ENCODE peak calls at places on chromosomes 7 and 10, in ten cellular contexts. One of them, this sample, is unnamed.

GRCh38 chr7:2641406-2642393 is 9.9 kb downstream of the TTYH3 start:
- DNase-seq in activated CD8-positive, alpha-beta memory T cell treated with anti-CD3 and anti-CD28 coated beads, Interleukin-2, amount 50 U/mL, for 48 hours: no peak
- DNase-seq in HT1080: peak; percentile 29
- DNase-seq in AG09319: peak; percentile 91
- DNase-seq in stimulated activated CD4-positive, alpha-beta T cell treated with anti-CD3 and anti-CD28 coated beads, Interleukin-1b, Interleukin-23, amount 100 ng/mL, for 48 hours: no peak
- DNase-seq in AG10803: peak; percentile 99
- DNase-seq in activated effector memory CD4-positive, alpha-beta T cell treated with anti-CD3 and anti-CD28 coated beads, Interleukin-2, amount 50 U/mL, for 16 hours: no peak
- DNase-seq in NCI-H146: no peak
- DNase-seq in NT2/D1: peak; percentile 84
- DNase-seq in activated naive CD8-positive, alpha-beta T cell treated with anti-CD3 and anti-CD28 coated beads, Interleukin-2, amount 50 U/mL, for 24 hours: peak; percentile 40
- DNase-seq in this sample: peak; percentile 87

GRCh38 chr7:42134276-42134871 is 102.6 kb downstream of the GLI3 start:
- DNase-seq in activated CD8-positive, alpha-beta memory T cell treated with anti-CD3 and anti-CD28 coated beads, Interleukin-2, amount 50 U/mL, for 48 hours: no peak
- DNase-seq in HT1080: no peak
- DNase-seq in AG09319: no peak
- DNase-seq in stimulated activated CD4-positive, alpha-beta T cell treated with anti-CD3 and anti-CD28 coated beads, Interleukin-1b, Interleukin-23, amount 100 ng/mL, for 48 hours: no peak
- DNase-seq in AG10803: no peak
- DNase-seq in activated effector memory CD4-positive, alpha-beta T cell treated with anti-CD3 and anti-CD28 coated beads, Interleukin-2, amount 50 U/mL, for 16 hours: no peak
- DNase-seq in NCI-H146: no peak
- DNase-seq in NT2/D1: no peak
- DNase-seq in activated naive CD8-positive, alpha-beta T cell treated with anti-CD3 and anti-CD28 coated beads, Interleukin-2, amount 50 U/mL, for 24 hours: no peak
- DNase-seq in this sample: no peak

GRCh38 chr10:47047577-47048532 is 136.6 kb downstream of the PTPN20 start:
- DNase-seq in activated CD8-positive, alpha-beta memory T cell treated with anti-CD3 and anti-CD28 coated beads, Interleukin-2, amount 50 U/mL, for 48 hours: peak; percentile 96
- DNase-seq in HT1080: peak; percentile 61
- DNase-seq in AG09319: no peak
- DNase-seq in stimulated activated CD4-positive, alpha-beta T cell treated with anti-CD3 and anti-CD28 coated beads, Interleukin-1b, Interleukin-23, amount 100 ng/mL, for 48 hours: peak; percentile 83
- DNase-seq in AG10803: peak; percentile 70
- DNase-seq in activated effector memory CD4-positive, alpha-beta T cell treated with anti-CD3 and anti-CD28 coated beads, Interleukin-2, amount 50 U/mL, for 16 hours: peak; percentile 92
- DNase-seq in NCI-H146: peak; percentile 6
- DNase-seq in NT2/D1: peak; percentile 38
- DNase-seq in activated naive CD8-positive, alpha-beta T cell treated with anti-CD3 and anti-CD28 coated beads, Interleukin-2, amount 50 U/mL, for 24 hours: peak; percentile 85
- DNase-seq in this sample: no peak

GRCh38 chr7:72080349-72080766 is 331.8 kb downstream of the CALN1 start:
- DNase-seq in activated CD8-positive, alpha-beta memory T cell treated with anti-CD3 and anti-CD28 coated beads, Interleukin-2, amount 50 U/mL, for 48 hours: no peak
- DNase-seq in HT1080: no peak
- DNase-seq in AG09319: no peak
- DNase-seq in stimulated activated CD4-positive, alpha-beta T cell treated with anti-CD3 and anti-CD28 coated beads, Interleukin-1b, Interleukin-23, amount 100 ng/mL, for 48 hours: no peak
- DNase-seq in AG10803: no peak
- DNase-seq in activated effector memory CD4-positive, alpha-beta T cell treated with anti-CD3 and anti-CD28 coated beads, Interleukin-2, amount 50 U/mL, for 16 hours: no peak
- DNase-seq in NCI-H146: no peak
- DNase-seq in NT2/D1: no peak
- DNase-seq in activated naive CD8-positive, alpha-beta T cell treated with anti-CD3 and anti-CD28 coated beads, Interleukin-2, amount 50 U/mL, for 24 hours: no peak
- DNase-seq in this sample: no peak

GRCh38 chr10:10629512-10629911 is 388.2 kb upstream of the CELF2 start:
- DNase-seq in activated CD8-positive, alpha-beta memory T cell treated with anti-CD3 and anti-CD28 coated beads, Interleukin-2, amount 50 U/mL, for 48 hours: no peak
- DNase-seq in HT1080: no peak
- DNase-seq in AG09319: no peak
- DNase-seq in stimulated activated CD4-positive, alpha-beta T cell treated with anti-CD3 and anti-CD28 coated beads, Interleukin-1b, Interleukin-23, amount 100 ng/mL, for 48 hours: no peak
- DNase-seq in AG10803: no peak
- DNase-seq in activated effector memory CD4-positive, alpha-beta T cell treated with anti-CD3 and anti-CD28 coated beads, Interleukin-2, amount 50 U/mL, for 16 hours: no peak
- DNase-seq in NCI-H146: no peak
- DNase-seq in NT2/D1: no peak
- DNase-seq in activated naive CD8-positive, alpha-beta T cell treated with anti-CD3 and anti-CD28 coated beads, Interleukin-2, amount 50 U/mL, for 24 hours: no peak
- DNase-seq in this sample: no peak

GRCh38 chr10:25493122-25493893 is 318.5 kb downstream of the GPR158 start:
- DNase-seq in activated CD8-positive, alpha-beta memory T cell treated with anti-CD3 and anti-CD28 coated beads, Interleukin-2, amount 50 U/mL, for 48 hours: no peak
- DNase-seq in HT1080: peak; percentile 96
- DNase-seq in AG09319: no peak
- DNase-seq in stimulated activated CD4-positive, alpha-beta T cell treated with anti-CD3 and anti-CD28 coated beads, Interleukin-1b, Interleukin-23, amount 100 ng/mL, for 48 hours: no peak
- DNase-seq in AG10803: no peak
- DNase-seq in activated effector memory CD4-positive, alpha-beta T cell treated with anti-CD3 and anti-CD28 coated beads, Interleukin-2, amount 50 U/mL, for 16 hours: no peak
- DNase-seq in NCI-H146: peak; percentile 82
- DNase-seq in NT2/D1: peak; percentile 95
- DNase-seq in activated naive CD8-positive, alpha-beta T cell treated with anti-CD3 and anti-CD28 coated beads, Interleukin-2, amount 50 U/mL, for 24 hours: no peak
- DNase-seq in this sample: peak; percentile 48

GRCh38 chr7:108455833-108456677 is at the start of gene NRCAM:
- DNase-seq in activated CD8-positive, alpha-beta memory T cell treated with anti-CD3 and anti-CD28 coated beads, Interleukin-2, amount 50 U/mL, for 48 hours: peak; percentile 75
- DNase-seq in HT1080: peak; percentile 55
- DNase-seq in AG09319: no peak
- DNase-seq in stimulated activated CD4-positive, alpha-beta T cell treated with anti-CD3 and anti-CD28 coated beads, Interleukin-1b, Interleukin-23, amount 100 ng/mL, for 48 hours: peak; percentile 16
- DNase-seq in AG10803: peak; percentile 17
- DNase-seq in activated effector memory CD4-positive, alpha-beta T cell treated with anti-CD3 and anti-CD28 coated beads, Interleukin-2, amount 50 U/mL, for 16 hours: no peak
- DNase-seq in NCI-H146: peak; percentile 97
- DNase-seq in NT2/D1: peak; percentile 77
- DNase-seq in activated naive CD8-positive, alpha-beta T cell treated with anti-CD3 and anti-CD28 coated beads, Interleukin-2, amount 50 U/mL, for 24 hours: peak; percentile 58
- DNase-seq in this sample: no peak

GRCh38 chr7:154852205-154852604 is 150.7 kb downstream of the PAXIP1 start:
- DNase-seq in activated CD8-positive, alpha-beta memory T cell treated with anti-CD3 and anti-CD28 coated beads, Interleukin-2, amount 50 U/mL, for 48 hours: no peak
- DNase-seq in HT1080: no peak
- DNase-seq in AG09319: no peak
- DNase-seq in stimulated activated CD4-positive, alpha-beta T cell treated with anti-CD3 and anti-CD28 coated beads, Interleukin-1b, Interleukin-23, amount 100 ng/mL, for 48 hours: no peak
- DNase-seq in AG10803: no peak
- DNase-seq in activated effector memory CD4-positive, alpha-beta T cell treated with anti-CD3 and anti-CD28 coated beads, Interleukin-2, amount 50 U/mL, for 16 hours: no peak
- DNase-seq in NCI-H146: no peak
- DNase-seq in NT2/D1: no peak
- DNase-seq in activated naive CD8-positive, alpha-beta T cell treated with anti-CD3 and anti-CD28 coated beads, Interleukin-2, amount 50 U/mL, for 24 hours: no peak
- DNase-seq in this sample: no peak

GRCh38 chr7:50954716-50955115 is 172.0 kb upstream of the GRB10 start:
- DNase-seq in activated CD8-positive, alpha-beta memory T cell treated with anti-CD3 and anti-CD28 coated beads, Interleukin-2, amount 50 U/mL, for 48 hours: no peak
- DNase-seq in HT1080: no peak
- DNase-seq in AG09319: no peak
- DNase-seq in stimulated activated CD4-positive, alpha-beta T cell treated with anti-CD3 and anti-CD28 coated beads, Interleukin-1b, Interleukin-23, amount 100 ng/mL, for 48 hours: no peak
- DNase-seq in AG10803: no peak
- DNase-seq in activated effector memory CD4-positive, alpha-beta T cell treated with anti-CD3 and anti-CD28 coated beads, Interleukin-2, amount 50 U/mL, for 16 hours: no peak
- DNase-seq in NCI-H146: no peak
- DNase-seq in NT2/D1: no peak
- DNase-seq in activated naive CD8-positive, alpha-beta T cell treated with anti-CD3 and anti-CD28 coated beads, Interleukin-2, amount 50 U/mL, for 24 hours: no peak
- DNase-seq in this sample: no peak

GRCh38 chr10:62589689-62590088 is 214.8 kb upstream of the ADO start:
- DNase-seq in activated CD8-positive, alpha-beta memory T cell treated with anti-CD3 and anti-CD28 coated beads, Interleukin-2, amount 50 U/mL, for 48 hours: no peak
- DNase-seq in HT1080: peak; percentile 24
- DNase-seq in AG09319: no peak
- DNase-seq in stimulated activated CD4-positive, alpha-beta T cell treated with anti-CD3 and anti-CD28 coated beads, Interleukin-1b, Interleukin-23, amount 100 ng/mL, for 48 hours: no peak
- DNase-seq in AG10803: peak; percentile 27
- DNase-seq in activated effector memory CD4-positive, alpha-beta T cell treated with anti-CD3 and anti-CD28 coated beads, Interleukin-2, amount 50 U/mL, for 16 hours: no peak
- DNase-seq in NCI-H146: no peak
- DNase-seq in NT2/D1: no peak
- DNase-seq in activated naive CD8-positive, alpha-beta T cell treated with anti-CD3 and anti-CD28 coated beads, Interleukin-2, amount 50 U/mL, for 24 hours: no peak
- DNase-seq in this sample: no peak

GRCh38 chr10:113585949-113586348 is 33.1 kb downstream of the HABP2 start:
- DNase-seq in activated CD8-positive, alpha-beta memory T cell treated with anti-CD3 and anti-CD28 coated beads, Interleukin-2, amount 50 U/mL, for 48 hours: no peak
- DNase-seq in HT1080: no peak
- DNase-seq in AG09319: no peak
- DNase-seq in stimulated activated CD4-positive, alpha-beta T cell treated with anti-CD3 and anti-CD28 coated beads, Interleukin-1b, Interleukin-23, amount 100 ng/mL, for 48 hours: no peak
- DNase-seq in AG10803: no peak
- DNase-seq in activated effector memory CD4-positive, alpha-beta T cell treated with anti-CD3 and anti-CD28 coated beads, Interleukin-2, amount 50 U/mL, for 16 hours: no peak
- DNase-seq in NCI-H146: no peak
- DNase-seq in NT2/D1: no peak
- DNase-seq in activated naive CD8-positive, alpha-beta T cell treated with anti-CD3 and anti-CD28 coated beads, Interleukin-2, amount 50 U/mL, for 24 hours: no peak
- DNase-seq in this sample: no peak

GRCh38 chr7:111459757-111460280 is 102.5 kb downstream of the IMMP2L start:
- DNase-seq in activated CD8-positive, alpha-beta memory T cell treated with anti-CD3 and anti-CD28 coated beads, Interleukin-2, amount 50 U/mL, for 48 hours: no peak
- DNase-seq in HT1080: no peak
- DNase-seq in AG09319: no peak
- DNase-seq in stimulated activated CD4-positive, alpha-beta T cell treated with anti-CD3 and anti-CD28 coated beads, Interleukin-1b, Interleukin-23, amount 100 ng/mL, for 48 hours: no peak
- DNase-seq in AG10803: peak; percentile 22
- DNase-seq in activated effector memory CD4-positive, alpha-beta T cell treated with anti-CD3 and anti-CD28 coated beads, Interleukin-2, amount 50 U/mL, for 16 hours: no peak
- DNase-seq in NCI-H146: no peak
- DNase-seq in NT2/D1: no peak
- DNase-seq in activated naive CD8-positive, alpha-beta T cell treated with anti-CD3 and anti-CD28 coated beads, Interleukin-2, amount 50 U/mL, for 24 hours: no peak
- DNase-seq in this sample: no peak

GRCh38 chr7:85285502-85285901 is 98.6 kb upstream of the SEMA3D start:
- DNase-seq in activated CD8-positive, alpha-beta memory T cell treated with anti-CD3 and anti-CD28 coated beads, Interleukin-2, amount 50 U/mL, for 48 hours: no peak
- DNase-seq in HT1080: no peak
- DNase-seq in AG09319: no peak
- DNase-seq in stimulated activated CD4-positive, alpha-beta T cell treated with anti-CD3 and anti-CD28 coated beads, Interleukin-1b, Interleukin-23, amount 100 ng/mL, for 48 hours: no peak
- DNase-seq in AG10803: no peak
- DNase-seq in activated effector memory CD4-positive, alpha-beta T cell treated with anti-CD3 and anti-CD28 coated beads, Interleukin-2, amount 50 U/mL, for 16 hours: no peak
- DNase-seq in NCI-H146: peak; percentile 81
- DNase-seq in NT2/D1: no peak
- DNase-seq in activated naive CD8-positive, alpha-beta T cell treated with anti-CD3 and anti-CD28 coated beads, Interleukin-2, amount 50 U/mL, for 24 hours: no peak
- DNase-seq in this sample: no peak

GRCh38 chr10:72637398-72637857 is 11.5 kb upstream of the MICU1 start:
- DNase-seq in activated CD8-positive, alpha-beta memory T cell treated with anti-CD3 and anti-CD28 coated beads, Interleukin-2, amount 50 U/mL, for 48 hours: peak; percentile 57
- DNase-seq in HT1080: peak; percentile 82
- DNase-seq in AG09319: no peak
- DNase-seq in stimulated activated CD4-positive, alpha-beta T cell treated with anti-CD3 and anti-CD28 coated beads, Interleukin-1b, Interleukin-23, amount 100 ng/mL, for 48 hours: peak; percentile 57
- DNase-seq in AG10803: peak; percentile 80
- DNase-seq in activated effector memory CD4-positive, alpha-beta T cell treated with anti-CD3 and anti-CD28 coated beads, Interleukin-2, amount 50 U/mL, for 16 hours: no peak
- DNase-seq in NCI-H146: no peak
- DNase-seq in NT2/D1: no peak
- DNase-seq in activated naive CD8-positive, alpha-beta T cell treated with anti-CD3 and anti-CD28 coated beads, Interleukin-2, amount 50 U/mL, for 24 hours: peak; percentile 17
- DNase-seq in this sample: no peak

GRCh38 chr7:82605247-82605864 is 161.8 kb upstream of the CACNA2D1 start:
- DNase-seq in activated CD8-positive, alpha-beta memory T cell treated with anti-CD3 and anti-CD28 coated beads, Interleukin-2, amount 50 U/mL, for 48 hours: no peak
- DNase-seq in HT1080: peak; percentile 25
- DNase-seq in AG09319: no peak
- DNase-seq in stimulated activated CD4-positive, alpha-beta T cell treated with anti-CD3 and anti-CD28 coated beads, Interleukin-1b, Interleukin-23, amount 100 ng/mL, for 48 hours: no peak
- DNase-seq in AG10803: peak; percentile 40
- DNase-seq in activated effector memory CD4-positive, alpha-beta T cell treated with anti-CD3 and anti-CD28 coated beads, Interleukin-2, amount 50 U/mL, for 16 hours: no peak
- DNase-seq in NCI-H146: peak; percentile 54
- DNase-seq in NT2/D1: peak; percentile 38
- DNase-seq in activated naive CD8-positive, alpha-beta T cell treated with anti-CD3 and anti-CD28 coated beads, Interleukin-2, amount 50 U/mL, for 24 hours: peak; percentile 5
- DNase-seq in this sample: no peak

GRCh38 chr7:7682856-7683255 is 35.6 kb downstream of the RPA3 start:
- DNase-seq in activated CD8-positive, alpha-beta memory T cell treated with anti-CD3 and anti-CD28 coated beads, Interleukin-2, amount 50 U/mL, for 48 hours: no peak
- DNase-seq in HT1080: no peak
- DNase-seq in AG09319: no peak
- DNase-seq in stimulated activated CD4-positive, alpha-beta T cell treated with anti-CD3 and anti-CD28 coated beads, Interleukin-1b, Interleukin-23, amount 100 ng/mL, for 48 hours: no peak
- DNase-seq in AG10803: no peak
- DNase-seq in activated effector memory CD4-positive, alpha-beta T cell treated with anti-CD3 and anti-CD28 coated beads, Interleukin-2, amount 50 U/mL, for 16 hours: no peak
- DNase-seq in NCI-H146: no peak
- DNase-seq in NT2/D1: no peak
- DNase-seq in activated naive CD8-positive, alpha-beta T cell treated with anti-CD3 and anti-CD28 coated beads, Interleukin-2, amount 50 U/mL, for 24 hours: no peak
- DNase-seq in this sample: no peak

GRCh38 chr10:70357447-70358035 is 24.9 kb downstream of the LRRC20 start:
- DNase-seq in activated CD8-positive, alpha-beta memory T cell treated with anti-CD3 and anti-CD28 coated beads, Interleukin-2, amount 50 U/mL, for 48 hours: no peak
- DNase-seq in HT1080: no peak
- DNase-seq in AG09319: no peak
- DNase-seq in stimulated activated CD4-positive, alpha-beta T cell treated with anti-CD3 and anti-CD28 coated beads, Interleukin-1b, Interleukin-23, amount 100 ng/mL, for 48 hours: no peak
- DNase-seq in AG10803: peak; percentile 12
- DNase-seq in activated effector memory CD4-positive, alpha-beta T cell treated with anti-CD3 and anti-CD28 coated beads, Interleukin-2, amount 50 U/mL, for 16 hours: no peak
- DNase-seq in NCI-H146: no peak
- DNase-seq in NT2/D1: no peak
- DNase-seq in activated naive CD8-positive, alpha-beta T cell treated with anti-CD3 and anti-CD28 coated beads, Interleukin-2, amount 50 U/mL, for 24 hours: no peak
- DNase-seq in this sample: no peak

GRCh38 chr10:21954690-21955089 is 48.8 kb downstream of the DNAJC1 start:
- DNase-seq in activated CD8-positive, alpha-beta memory T cell treated with anti-CD3 and anti-CD28 coated beads, Interleukin-2, amount 50 U/mL, for 48 hours: no peak
- DNase-seq in HT1080: no peak
- DNase-seq in AG09319: no peak
- DNase-seq in stimulated activated CD4-positive, alpha-beta T cell treated with anti-CD3 and anti-CD28 coated beads, Interleukin-1b, Interleukin-23, amount 100 ng/mL, for 48 hours: no peak
- DNase-seq in AG10803: no peak
- DNase-seq in activated effector memory CD4-positive, alpha-beta T cell treated with anti-CD3 and anti-CD28 coated beads, Interleukin-2, amount 50 U/mL, for 16 hours: no peak
- DNase-seq in NCI-H146: no peak
- DNase-seq in NT2/D1: no peak
- DNase-seq in activated naive CD8-positive, alpha-beta T cell treated with anti-CD3 and anti-CD28 coated beads, Interleukin-2, amount 50 U/mL, for 24 hours: no peak
- DNase-seq in this sample: no peak

GRCh38 chr7:70239930-70240329 is 641.7 kb downstream of the AUTS2 start:
- DNase-seq in activated CD8-positive, alpha-beta memory T cell treated with anti-CD3 and anti-CD28 coated beads, Interleukin-2, amount 50 U/mL, for 48 hours: no peak
- DNase-seq in HT1080: no peak
- DNase-seq in AG09319: no peak
- DNase-seq in stimulated activated CD4-positive, alpha-beta T cell treated with anti-CD3 and anti-CD28 coated beads, Interleukin-1b, Interleukin-23, amount 100 ng/mL, for 48 hours: no peak
- DNase-seq in AG10803: no peak
- DNase-seq in activated effector memory CD4-positive, alpha-beta T cell treated with anti-CD3 and anti-CD28 coated beads, Interleukin-2, amount 50 U/mL, for 16 hours: no peak
- DNase-seq in NCI-H146: no peak
- DNase-seq in NT2/D1: no peak
- DNase-seq in activated naive CD8-positive, alpha-beta T cell treated with anti-CD3 and anti-CD28 coated beads, Interleukin-2, amount 50 U/mL, for 24 hours: no peak
- DNase-seq in this sample: no peak

GRCh38 chr7:84123903-84124573 is 70.6 kb downstream of the SEMA3A start:
- DNase-seq in activated CD8-positive, alpha-beta memory T cell treated with anti-CD3 and anti-CD28 coated beads, Interleukin-2, amount 50 U/mL, for 48 hours: no peak
- DNase-seq in HT1080: peak; percentile 34
- DNase-seq in AG09319: no peak
- DNase-seq in stimulated activated CD4-positive, alpha-beta T cell treated with anti-CD3 and anti-CD28 coated beads, Interleukin-1b, Interleukin-23, amount 100 ng/mL, for 48 hours: no peak
- DNase-seq in AG10803: peak; percentile 44
- DNase-seq in activated effector memory CD4-positive, alpha-beta T cell treated with anti-CD3 and anti-CD28 coated beads, Interleukin-2, amount 50 U/mL, for 16 hours: no peak
- DNase-seq in NCI-H146: no peak
- DNase-seq in NT2/D1: no peak
- DNase-seq in activated naive CD8-positive, alpha-beta T cell treated with anti-CD3 and anti-CD28 coated beads, Interleukin-2, amount 50 U/mL, for 24 hours: no peak
- DNase-seq in this sample: no peak

GRCh38 chr10:11776080-11776479 is 33.9 kb downstream of the ECHDC3 start:
- DNase-seq in activated CD8-positive, alpha-beta memory T cell treated with anti-CD3 and anti-CD28 coated beads, Interleukin-2, amount 50 U/mL, for 48 hours: no peak
- DNase-seq in HT1080: no peak
- DNase-seq in AG09319: no peak
- DNase-seq in stimulated activated CD4-positive, alpha-beta T cell treated with anti-CD3 and anti-CD28 coated beads, Interleukin-1b, Interleukin-23, amount 100 ng/mL, for 48 hours: no peak
- DNase-seq in AG10803: no peak
- DNase-seq in activated effector memory CD4-positive, alpha-beta T cell treated with anti-CD3 and anti-CD28 coated beads, Interleukin-2, amount 50 U/mL, for 16 hours: no peak
- DNase-seq in NCI-H146: no peak
- DNase-seq in NT2/D1: no peak
- DNase-seq in activated naive CD8-positive, alpha-beta T cell treated with anti-CD3 and anti-CD28 coated beads, Interleukin-2, amount 50 U/mL, for 24 hours: no peak
- DNase-seq in this sample: no peak

GRCh38 chr7:84568786-84569185 is 374.2 kb upstream of the SEMA3A start:
- DNase-seq in activated CD8-positive, alpha-beta memory T cell treated with anti-CD3 and anti-CD28 coated beads, Interleukin-2, amount 50 U/mL, for 48 hours: no peak
- DNase-seq in HT1080: no peak
- DNase-seq in AG09319: no peak
- DNase-seq in stimulated activated CD4-positive, alpha-beta T cell treated with anti-CD3 and anti-CD28 coated beads, Interleukin-1b, Interleukin-23, amount 100 ng/mL, for 48 hours: no peak
- DNase-seq in AG10803: peak; percentile 26
- DNase-seq in activated effector memory CD4-positive, alpha-beta T cell treated with anti-CD3 and anti-CD28 coated beads, Interleukin-2, amount 50 U/mL, for 16 hours: no peak
- DNase-seq in NCI-H146: no peak
- DNase-seq in NT2/D1: no peak
- DNase-seq in activated naive CD8-positive, alpha-beta T cell treated with anti-CD3 and anti-CD28 coated beads, Interleukin-2, amount 50 U/mL, for 24 hours: no peak
- DNase-seq in this sample: no peak

GRCh38 chr10:129516846-129517679 is 50.0 kb downstream of the MGMT start:
- DNase-seq in activated CD8-positive, alpha-beta memory T cell treated with anti-CD3 and anti-CD28 coated beads, Interleukin-2, amount 50 U/mL, for 48 hours: no peak
- DNase-seq in HT1080: no peak
- DNase-seq in AG09319: no peak
- DNase-seq in stimulated activated CD4-positive, alpha-beta T cell treated with anti-CD3 and anti-CD28 coated beads, Interleukin-1b, Interleukin-23, amount 100 ng/mL, for 48 hours: no peak
- DNase-seq in AG10803: no peak
- DNase-seq in activated effector memory CD4-positive, alpha-beta T cell treated with anti-CD3 and anti-CD28 coated beads, Interleukin-2, amount 50 U/mL, for 16 hours: no peak
- DNase-seq in NCI-H146: no peak
- DNase-seq in NT2/D1: no peak
- DNase-seq in activated naive CD8-positive, alpha-beta T cell treated with anti-CD3 and anti-CD28 coated beads, Interleukin-2, amount 50 U/mL, for 24 hours: no peak
- DNase-seq in this sample: no peak

GRCh38 chr7:55021951-55022617 is 3.3 kb downstream of the EGFR start:
- DNase-seq in activated CD8-positive, alpha-beta memory T cell treated with anti-CD3 and anti-CD28 coated beads, Interleukin-2, amount 50 U/mL, for 48 hours: no peak
- DNase-seq in HT1080: no peak
- DNase-seq in AG09319: no peak
- DNase-seq in stimulated activated CD4-positive, alpha-beta T cell treated with anti-CD3 and anti-CD28 coated beads, Interleukin-1b, Interleukin-23, amount 100 ng/mL, for 48 hours: no peak
- DNase-seq in AG10803: peak; percentile 68
- DNase-seq in activated effector memory CD4-positive, alpha-beta T cell treated with anti-CD3 and anti-CD28 coated beads, Interleukin-2, amount 50 U/mL, for 16 hours: no peak
- DNase-seq in NCI-H146: no peak
- DNase-seq in NT2/D1: no peak
- DNase-seq in activated naive CD8-positive, alpha-beta T cell treated with anti-CD3 and anti-CD28 coated beads, Interleukin-2, amount 50 U/mL, for 24 hours: no peak
- DNase-seq in this sample: no peak

GRCh38 chr10:123526356-123527079 is 139.6 kb upstream of the GPR26 start:
- DNase-seq in activated CD8-positive, alpha-beta memory T cell treated with anti-CD3 and anti-CD28 coated beads, Interleukin-2, amount 50 U/mL, for 48 hours: no peak
- DNase-seq in HT1080: no peak
- DNase-seq in AG09319: no peak
- DNase-seq in stimulated activated CD4-positive, alpha-beta T cell treated with anti-CD3 and anti-CD28 coated beads, Interleukin-1b, Interleukin-23, amount 100 ng/mL, for 48 hours: no peak
- DNase-seq in AG10803: no peak
- DNase-seq in activated effector memory CD4-positive, alpha-beta T cell treated with anti-CD3 and anti-CD28 coated beads, Interleukin-2, amount 50 U/mL, for 16 hours: no peak
- DNase-seq in NCI-H146: no peak
- DNase-seq in NT2/D1: no peak
- DNase-seq in activated naive CD8-positive, alpha-beta T cell treated with anti-CD3 and anti-CD28 coated beads, Interleukin-2, amount 50 U/mL, for 24 hours: no peak
- DNase-seq in this sample: no peak

GRCh38 chr7:101486056-101486763 is 123.5 kb downstream of the COL26A1 start:
- DNase-seq in activated CD8-positive, alpha-beta memory T cell treated with anti-CD3 and anti-CD28 coated beads, Interleukin-2, amount 50 U/mL, for 48 hours: no peak
- DNase-seq in HT1080: no peak
- DNase-seq in AG09319: peak; percentile 44
- DNase-seq in stimulated activated CD4-positive, alpha-beta T cell treated with anti-CD3 and anti-CD28 coated beads, Interleukin-1b, Interleukin-23, amount 100 ng/mL, for 48 hours: no peak
- DNase-seq in AG10803: peak; percentile 66
- DNase-seq in activated effector memory CD4-positive, alpha-beta T cell treated with anti-CD3 and anti-CD28 coated beads, Interleukin-2, amount 50 U/mL, for 16 hours: no peak
- DNase-seq in NCI-H146: no peak
- DNase-seq in NT2/D1: peak; percentile 76
- DNase-seq in activated naive CD8-positive, alpha-beta T cell treated with anti-CD3 and anti-CD28 coated beads, Interleukin-2, amount 50 U/mL, for 24 hours: no peak
- DNase-seq in this sample: no peak